ENCODE peak calls at places on chromosome 7, in six cellular contexts. One of them, this sample, is unnamed.

GRCh38 chr7:561631-562393 is 42.2 kb upstream of the PDGFA start:
- DNase-seq in heart left ventricle: no peak
- DNase-seq in Karpas-422: no peak
- DNase-seq in mammary epithelial cell: no peak
- DNase-seq in fibroblast of lung: no peak
- DNase-seq in lower lobe of right lung: no peak
- DNase-seq in this sample: no peak

GRCh38 chr7:2069472-2069860 is 163.3 kb downstream of the MAD1L1 start:
- DNase-seq in heart left ventricle: no peak
- DNase-seq in Karpas-422: no peak
- DNase-seq in mammary epithelial cell: no peak
- DNase-seq in fibroblast of lung: no peak
- DNase-seq in lower lobe of right lung: no peak
- DNase-seq in this sample: no peak

GRCh38 chr7:28998110-28998509 is 40.0 kb upstream of the TRIL start:
- DNase-seq in heart left ventricle: no peak
- DNase-seq in Karpas-422: peak; percentile 12
- DNase-seq in mammary epithelial cell: no peak
- DNase-seq in fibroblast of lung: peak; percentile 27
- DNase-seq in lower lobe of right lung: no peak
- DNase-seq in this sample: no peak

GRCh38 chr7:14834456-14834855 is 68.1 kb downstream of the DGKB start:
- DNase-seq in heart left ventricle: peak; percentile 19
- DNase-seq in Karpas-422: no peak
- DNase-seq in mammary epithelial cell: no peak
- DNase-seq in fibroblast of lung: peak; percentile 58
- DNase-seq in lower lobe of right lung: no peak
- DNase-seq in this sample: no peak

GRCh38 chr7:105874055-105874454 is 2.3 kb downstream of the ATXN7L1 start:
- DNase-seq in heart left ventricle: no peak
- DNase-seq in Karpas-422: no peak
- DNase-seq in mammary epithelial cell: no peak
- DNase-seq in fibroblast of lung: no peak
- DNase-seq in lower lobe of right lung: no peak
- DNase-seq in this sample: no peak

GRCh38 chr7:103573479-103574058 is 127.6 kb upstream of the SLC26A5 start:
- DNase-seq in heart left ventricle: no peak
- DNase-seq in Karpas-422: peak; percentile 76
- DNase-seq in mammary epithelial cell: peak; percentile 15
- DNase-seq in fibroblast of lung: peak; percentile 65
- DNase-seq in lower lobe of right lung: no peak
- DNase-seq in this sample: no peak

GRCh38 chr7:82778021-82778420 is 334.4 kb upstream of the CACNA2D1 start:
- DNase-seq in heart left ventricle: no peak
- DNase-seq in Karpas-422: no peak
- DNase-seq in mammary epithelial cell: peak; percentile 49
- DNase-seq in fibroblast of lung: peak; percentile 36
- DNase-seq in lower lobe of right lung: no peak
- DNase-seq in this sample: no peak

GRCh38 chr7:128017460-128017859 is 13.8 kb downstream of the LRRC4 start:
- DNase-seq in heart left ventricle: no peak
- DNase-seq in Karpas-422: no peak
- DNase-seq in mammary epithelial cell: no peak
- DNase-seq in fibroblast of lung: no peak
- DNase-seq in lower lobe of right lung: no peak
- DNase-seq in this sample: no peak

GRCh38 chr7:157041514-157042277 is 31.2 kb upstream of the MNX1 start:
- DNase-seq in heart left ventricle: no peak
- DNase-seq in Karpas-422: no peak
- DNase-seq in mammary epithelial cell: no peak
- DNase-seq in fibroblast of lung: no peak
- DNase-seq in lower lobe of right lung: no peak
- DNase-seq in this sample: no peak

GRCh38 chr7:770786-771185 is 43.7 kb upstream of the PRKAR1B start:
- DNase-seq in heart left ventricle: no peak
- DNase-seq in Karpas-422: no peak
- DNase-seq in mammary epithelial cell: no peak
- DNase-seq in fibroblast of lung: peak; percentile 43
- DNase-seq in lower lobe of right lung: no peak
- DNase-seq in this sample: no peak

GRCh38 chr7:54947266-54947665 is 71.6 kb upstream of the EGFR start:
- DNase-seq in heart left ventricle: no peak
- DNase-seq in Karpas-422: no peak
- DNase-seq in mammary epithelial cell: no peak
- DNase-seq in fibroblast of lung: no peak
- DNase-seq in lower lobe of right lung: no peak
- DNase-seq in this sample: no peak

GRCh38 chr7:54944179-54944578 is 74.6 kb upstream of the EGFR start:
- DNase-seq in heart left ventricle: no peak
- DNase-seq in Karpas-422: no peak
- DNase-seq in mammary epithelial cell: peak; percentile 39
- DNase-seq in fibroblast of lung: peak; percentile 24
- DNase-seq in lower lobe of right lung: no peak
- DNase-seq in this sample: no peak

GRCh38 chr7:54940748-54941147 is 78.1 kb upstream of the EGFR start:
- DNase-seq in heart left ventricle: no peak
- DNase-seq in Karpas-422: no peak
- DNase-seq in mammary epithelial cell: no peak
- DNase-seq in fibroblast of lung: no peak
- DNase-seq in lower lobe of right lung: no peak
- DNase-seq in this sample: no peak

GRCh38 chr7:54946764-54947163 is 72.1 kb upstream of the EGFR start:
- DNase-seq in heart left ventricle: no peak
- DNase-seq in Karpas-422: no peak
- DNase-seq in mammary epithelial cell: peak; percentile 91
- DNase-seq in fibroblast of lung: no peak
- DNase-seq in lower lobe of right lung: no peak
- DNase-seq in this sample: no peak

GRCh38 chr7:54946271-54946670 is 72.5 kb upstream of the EGFR start:
- DNase-seq in heart left ventricle: no peak
- DNase-seq in Karpas-422: no peak
- DNase-seq in mammary epithelial cell: peak; percentile 42
- DNase-seq in fibroblast of lung: no peak
- DNase-seq in lower lobe of right lung: no peak
- DNase-seq in this sample: no peak
- H3K27ac ChIP-seq in heart left ventricle: no peak overlapping the region
- H3K27ac ChIP-seq in Karpas-422: no peak overlapping the region
- H3K27ac ChIP-seq in mammary epithelial cell: peak overlapping the region; percentile 99
- H3K27ac ChIP-seq in fibroblast of lung: no peak overlapping the region
- H3K27ac ChIP-seq in lower lobe of right lung: peak overlapping the region; percentile 20
- H3K27ac ChIP-seq in this sample: no peak overlapping the region

DNA sequence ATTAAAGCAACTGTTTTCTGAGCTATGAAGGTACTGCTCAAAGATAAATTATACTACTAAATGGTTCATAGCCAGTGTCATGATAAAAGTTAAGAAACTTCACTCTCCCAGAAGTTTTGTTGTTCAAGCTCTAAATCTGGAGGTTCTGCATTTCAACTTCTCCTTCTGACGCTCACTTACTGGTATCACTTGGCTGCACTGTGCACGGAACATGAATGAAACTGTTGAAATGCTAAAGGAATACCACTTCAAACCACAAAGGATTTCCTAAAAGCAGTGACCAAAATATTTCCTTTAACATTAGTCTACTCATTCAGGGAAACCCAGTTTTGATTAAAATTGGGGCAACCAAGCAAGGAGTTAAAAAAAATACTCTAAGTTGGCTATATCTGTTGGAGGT is 93.6 kb downstream of the UBE2H start:
- DNase-seq in heart left ventricle: no peak
- DNase-seq in Karpas-422: peak; percentile 63
- DNase-seq in mammary epithelial cell: peak; percentile 48
- DNase-seq in fibroblast of lung: no peak
- DNase-seq in lower lobe of right lung: no peak
- DNase-seq in this sample: no peak
- H3K4me1 ChIP-seq in heart left ventricle: peaks cover 6% of the 10 kb centered on the region
- H3K4me1 ChIP-seq in Karpas-422: peaks cover 53% of the 10 kb centered on the region
- H3K4me1 ChIP-seq in mammary epithelial cell: peaks cover 23% of the 10 kb centered on the region
- H3K4me1 ChIP-seq in fibroblast of lung: peaks cover 17% of the 10 kb centered on the region
- H3K4me1 ChIP-seq in lower lobe of right lung: peaks cover 73% of the 10 kb centered on the region
- H3K4me1 ChIP-seq in this sample: peaks cover 68% of the 10 kb centered on the region

GRCh38 chr7:18780266-18780665 is 284.7 kb downstream of the HDAC9 start:
- DNase-seq in heart left ventricle: no peak
- DNase-seq in Karpas-422: no peak
- DNase-seq in mammary epithelial cell: no peak
- DNase-seq in fibroblast of lung: no peak
- DNase-seq in lower lobe of right lung: no peak
- DNase-seq in this sample: no peak

GRCh38 chr7:18777314-18777713 is 281.8 kb downstream of the HDAC9 start:
- DNase-seq in heart left ventricle: no peak
- DNase-seq in Karpas-422: no peak
- DNase-seq in mammary epithelial cell: no peak
- DNase-seq in fibroblast of lung: no peak
- DNase-seq in lower lobe of right lung: no peak
- DNase-seq in this sample: no peak

GRCh38 chr7:18778594-18778993 is 283.0 kb downstream of the HDAC9 start:
- DNase-seq in heart left ventricle: no peak
- DNase-seq in Karpas-422: no peak
- DNase-seq in mammary epithelial cell: no peak
- DNase-seq in fibroblast of lung: peak; percentile 15
- DNase-seq in lower lobe of right lung: no peak
- DNase-seq in this sample: no peak
- H3K27me3 ChIP-seq in heart left ventricle: no peaks in the 10 kb centered on the region
- H3K27me3 ChIP-seq in Karpas-422: no peaks in the 10 kb centered on the region
- H3K27me3 ChIP-seq in mammary epithelial cell: no peaks in the 10 kb centered on the region
- H3K27me3 ChIP-seq in fibroblast of lung: no peaks in the 10 kb centered on the region
- H3K27me3 ChIP-seq in lower lobe of right lung: no peaks in the 10 kb centered on the region
- H3K27me3 ChIP-seq in this sample: no peaks in the 10 kb centered on the region

DNA sequence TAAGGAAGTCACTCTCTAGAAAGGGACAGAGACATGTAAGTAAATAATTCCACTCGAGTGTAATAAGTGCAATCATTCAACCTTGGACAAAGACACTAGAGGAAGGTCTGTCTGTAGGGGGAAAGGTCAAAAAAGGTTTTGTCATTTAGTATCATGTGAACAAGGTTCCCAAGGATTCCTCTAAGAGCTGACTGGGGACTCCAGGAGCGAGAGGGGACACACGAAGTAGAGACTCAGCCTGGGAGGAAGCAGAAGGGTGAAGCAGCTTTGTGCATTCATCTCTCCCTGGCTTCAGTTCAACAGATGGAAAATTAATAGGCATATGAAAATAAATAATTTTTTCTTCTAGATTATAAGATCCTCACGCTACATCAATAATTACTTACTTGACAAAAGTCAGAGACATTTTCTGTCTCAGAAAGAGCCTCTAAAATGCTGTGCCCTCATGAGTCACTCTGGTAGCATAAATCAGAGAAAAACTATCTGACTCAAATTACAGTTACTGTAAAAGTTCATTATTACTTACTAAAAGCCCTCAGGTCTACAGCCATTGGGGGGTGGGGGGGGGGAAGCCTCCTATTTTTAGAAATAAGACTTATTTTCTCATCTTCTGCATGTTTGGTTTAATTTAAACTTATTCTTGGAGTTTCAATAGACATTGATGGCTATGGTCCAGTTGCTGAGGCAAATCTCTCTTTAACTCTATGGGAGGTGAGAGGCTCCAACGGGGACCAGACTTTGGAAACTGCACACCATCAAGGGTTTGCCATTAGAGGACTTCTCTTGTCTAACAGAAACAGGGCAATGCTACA is 275.0 kb upstream of the KLF14 start:
- DNase-seq in heart left ventricle: no peak
- DNase-seq in Karpas-422: peak; percentile 65
- DNase-seq in mammary epithelial cell: no peak
- DNase-seq in fibroblast of lung: peak; percentile 57
- DNase-seq in lower lobe of right lung: no peak
- DNase-seq in this sample: no peak
- H3K27ac ChIP-seq in heart left ventricle: no peak overlapping the region
- H3K27ac ChIP-seq in Karpas-422: peak overlapping the region; percentile 78
- H3K27ac ChIP-seq in mammary epithelial cell: peak overlapping the region; percentile 17
- H3K27ac ChIP-seq in fibroblast of lung: peak overlapping the region; percentile 63
- H3K27ac ChIP-seq in lower lobe of right lung: peak overlapping the region; percentile 51
- H3K27ac ChIP-seq in this sample: no peak overlapping the region

GRCh38 chr7:155377837-155378579 is 79.9 kb upstream of the EN2 start:
- DNase-seq in heart left ventricle: peak; percentile 39
- DNase-seq in Karpas-422: no peak
- DNase-seq in mammary epithelial cell: peak; percentile 32
- DNase-seq in fibroblast of lung: no peak
- DNase-seq in lower lobe of right lung: no peak
- DNase-seq in this sample: no peak
- H3K4me1 ChIP-seq in heart left ventricle: no peaks in the 10 kb centered on the region
- H3K4me1 ChIP-seq in Karpas-422: no peaks in the 10 kb centered on the region
- H3K4me1 ChIP-seq in mammary epithelial cell: peaks cover 28% of the 10 kb centered on the region
- H3K4me1 ChIP-seq in fibroblast of lung: no peaks in the 10 kb centered on the region
- H3K4me1 ChIP-seq in lower lobe of right lung: peaks cover 60% of the 10 kb centered on the region
- H3K4me1 ChIP-seq in this sample: peaks cover 52% of the 10 kb centered on the region

DNA sequence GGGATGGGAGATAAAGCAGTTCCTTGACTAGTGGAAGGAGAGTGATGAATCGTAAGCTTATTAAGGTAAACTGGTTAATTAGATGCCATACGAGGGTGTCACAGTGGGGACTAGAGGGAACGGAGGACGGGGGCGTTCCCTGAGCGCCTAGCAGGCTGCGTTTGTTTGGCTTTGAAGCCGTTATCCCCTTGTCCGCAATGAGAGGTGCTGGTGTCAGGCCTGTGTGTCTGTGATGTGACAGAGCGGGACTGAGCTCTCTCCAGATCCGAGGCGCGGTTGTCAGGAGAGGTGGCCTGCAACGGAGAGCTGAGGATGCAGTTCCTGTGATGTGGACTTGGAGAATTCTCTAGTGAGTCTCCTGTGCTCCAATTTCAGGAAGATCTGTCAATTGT is 60.0 kb upstream of the PRPS1L1 start:
- DNase-seq in heart left ventricle: no peak
- DNase-seq in Karpas-422: no peak
- DNase-seq in mammary epithelial cell: no peak
- DNase-seq in fibroblast of lung: no peak
- DNase-seq in lower lobe of right lung: no peak
- DNase-seq in this sample: no peak
- H3K27me3 ChIP-seq in heart left ventricle: no peaks in the 10 kb centered on the region
- H3K27me3 ChIP-seq in Karpas-422: no peaks in the 10 kb centered on the region
- H3K27me3 ChIP-seq in mammary epithelial cell: peaks cover 12% of the 10 kb centered on the region
- H3K27me3 ChIP-seq in fibroblast of lung: peaks cover 7% of the 10 kb centered on the region
- H3K27me3 ChIP-seq in lower lobe of right lung: peaks cover 19% of the 10 kb centered on the region
- H3K27me3 ChIP-seq in this sample: peaks cover 7% of the 10 kb centered on the region

This sample was measured in upper lobe of right lung.